ENCODE peak calls at places on chromosomes 13 and 19, in seven cellular contexts. O, J, S, T, G, X and K are unnamed samples.

GRCh38 chr13:82938644-82939043 is 943.6 kb downstream of the SLITRK1 start:
- DNase-seq in O (no peak), J (no peak), S (no peak), T (no peak), G (no peak), X (no peak), K (no peak)

GRCh38 chr13:93227280-93227905 is 786 bp downstream of the GPC6 start:
- DNase-seq in O (peak), J (peak), S (no peak), T (no peak), G (no peak), X (no peak), K (no peak)

GRCh38 chr19:4977299-4978174 is 8.6 kb downstream of the KDM4B start:
- DNase-seq in O (peak), J (peak), S (peak), T (peak), G (no peak), X (no peak), K (peak)

GRCh38 chr19:5340637-5341447 is at the start of gene PTPRS:
- DNase-seq in O (no peak), J (peak), S (no peak), T (peak), G (no peak), X (peak), K (peak)

GRCh38 chr13:40470665-40471064 is 195.8 kb downstream of the FOXO1 start:
- DNase-seq in O (no peak), J (peak), S (no peak), T (no peak), G (no peak), X (no peak), K (no peak)

GRCh38 chr13:36788276-36788675 is 30.7 kb upstream of the RFXAP start:
- DNase-seq in O (peak), J (no peak), S (no peak), T (no peak), G (no peak), X (no peak), K (no peak)

GRCh38 chr19:46198756-46199155 is 30.8 kb upstream of the IGFL1 start:
- DNase-seq in O (no peak), J (no peak), S (no peak), T (no peak), G (no peak), X (no peak), K (no peak)

GRCh38 chr19:17952041-17952976 is 14.6 kb upstream of the KCNN1 start:
- DNase-seq in O (no peak), J (no peak), S (no peak), T (no peak), G (no peak), X (no peak), K (no peak)

GRCh38 chr19:8085606-8086464 is 33.3 kb downstream of the CCL25 start:
- DNase-seq in O (no peak), J (no peak), S (no peak), T (no peak), G (no peak), X (peak), K (no peak)

GRCh38 chr19:3142292-3142670 is 6.4 kb downstream of the GNA15 start:
- DNase-seq in O (no peak), J (peak), S (no peak), T (peak), G (no peak), X (no peak), K (peak)

GRCh38 chr19:18972851-18973250 is 31.8 kb upstream of the HOMER3 start:
- DNase-seq in O (no peak), J (peak), S (no peak), T (no peak), G (no peak), X (no peak), K (no peak)

GRCh38 chr13:20209937-20210336 is 17.2 kb upstream of the GJB2 start:
- DNase-seq in O (no peak), J (no peak), S (no peak), T (no peak), G (no peak), X (no peak), K (no peak)

GRCh38 chr13:78133511-78133910 is 214.9 kb upstream of the EDNRB start:
- DNase-seq in O (no peak), J (no peak), S (no peak), T (no peak), G (no peak), X (no peak), K (no peak)

GRCh38 chr13:40161931-40162330 is 504.5 kb downstream of the FOXO1 start:
- DNase-seq in O (no peak), J (no peak), S (no peak), T (no peak), G (no peak), X (no peak), K (no peak)

GRCh38 chr13:100875392-100876043 is 200.9 kb upstream of the TMTC4 start:
- DNase-seq in O (peak), J (peak), S (peak), T (peak), G (no peak), X (no peak), K (peak)

GRCh38 chr19:47663435-47663910 is 49.7 kb upstream of the EHD2 start:
- DNase-seq in O (peak), J (peak), S (peak), T (peak), G (no peak), X (peak), K (peak)

GRCh38 chr19:39030854-39031367 is 1.4 kb downstream of the FBXO27 start:
- DNase-seq in O (no peak), J (peak), S (no peak), T (no peak), G (no peak), X (no peak), K (no peak)

GRCh38 chr19:27896091-27896490 is 1316.9 kb downstream of the UQCRFS1 start:
- DNase-seq in O (no peak), J (no peak), S (no peak), T (no peak), G (no peak), X (no peak), K (no peak)

GRCh38 chr19:3115411-3115810 is 20.4 kb upstream of the GNA15 start:
- DNase-seq in O (no peak), J (no peak), S (no peak), T (no peak), G (no peak), X (no peak), K (no peak)

GRCh38 chr13:65808061-65808460 is 1422.1 kb downstream of the PCDH9 start:
- DNase-seq in O (peak), J (peak), S (no peak), T (no peak), G (no peak), X (no peak), K (peak)

GRCh38 chr19:52638601-52639000 is 446 bp upstream of the ZNF83 start:
- DNase-seq in O (no peak), J (no peak), S (no peak), T (peak), G (peak), X (no peak), K (no peak)

GRCh38 chr19:18762125-18763023 is 28.7 kb downstream of the COMP start:
- DNase-seq in O (no peak), J (peak), S (no peak), T (no peak), G (no peak), X (peak), K (no peak)

GRCh38 chr19:33387351-33388230 is 14.1 kb downstream of the CEBPG start:
- DNase-seq in O (no peak), J (no peak), S (no peak), T (no peak), G (no peak), X (no peak), K (no peak)

GRCh38 chr13:53920916-53921315 is 892.3 kb downstream of the OLFM4 start:
- DNase-seq in O (no peak), J (no peak), S (no peak), T (no peak), G (no peak), X (no peak), K (no peak)

GRCh38 chr13:111662895-111663294 is 342.5 kb downstream of the TEX29 start:
- DNase-seq in O (no peak), J (no peak), S (no peak), T (no peak), G (no peak), X (no peak), K (no peak)

GRCh38 chr13:108120332-108120731 is 95.0 kb downstream of the LIG4 start:
- DNase-seq in O (no peak), J (no peak), S (no peak), T (no peak), G (no peak), X (no peak), K (no peak)

GRCh38 chr13:27341616-27342015 is 71.0 kb downstream of the RASL11A start:
- DNase-seq in O (no peak), J (peak), S (no peak), T (no peak), G (no peak), X (no peak), K (no peak)

GRCh38 chr19:16541526-16542044 is 652 bp downstream of the CHERP start:
- DNase-seq in O (no peak), J (peak), S (no peak), T (no peak), G (no peak), X (no peak), K (no peak)

GRCh38 chr19:38638461-38638860 is 9.0 kb upstream of the ACTN4 start:
- DNase-seq in O (no peak), J (no peak), S (no peak), T (no peak), G (no peak), X (no peak), K (no peak)

GRCh38 chr19:10797078-10797477 is 38.9 kb downstream of the TMED1 start:
- DNase-seq in O (no peak), J (no peak), S (no peak), T (no peak), G (no peak), X (no peak), K (no peak)

GRCh38 chr19:58500242-58500641 is 11.6 kb downstream of the SLC27A5 start:
- DNase-seq in O (no peak), J (no peak), S (no peak), T (no peak), G (no peak), X (no peak), K (no peak)

GRCh38 chr19:17944301-17944700 is 11.5 kb downstream of the CCDC124 start:
- DNase-seq in O (peak), J (peak), S (peak), T (peak), G (no peak), X (no peak), K (peak)

GRCh38 chr13:105329359-105329758 is 1206.1 kb downstream of the EFNB2 start:
- DNase-seq in O (no peak), J (no peak), S (no peak), T (no peak), G (no peak), X (no peak), K (no peak)

GRCh38 chr13:100809856-100810255 is 135.3 kb upstream of the TMTC4 start:
- DNase-seq in O (no peak), J (no peak), S (no peak), T (no peak), G (no peak), X (no peak), K (no peak)

GRCh38 chr13:26967119-26968038 is 204.2 kb downstream of the USP12 start:
- DNase-seq in O (no peak), J (peak), S (peak), T (peak), G (no peak), X (no peak), K (no peak)

GRCh38 chr13:33751151-33751550 is 66.8 kb upstream of the RFC3 start:
- DNase-seq in O (peak), J (peak), S (no peak), T (no peak), G (no peak), X (no peak), K (no peak)

GRCh38 chr13:60572855-60573254 is 175.8 kb downstream of the TDRD3 start:
- DNase-seq in O (no peak), J (no peak), S (no peak), T (no peak), G (no peak), X (no peak), K (no peak)

GRCh38 chr13:52695856-52696255 is 43.2 kb downstream of the SUGT1 start:
- DNase-seq in O (peak), J (peak), S (no peak), T (peak), G (no peak), X (no peak), K (peak)

GRCh38 chr13:29654807-29655547 is 59.5 kb upstream of the SLC7A1 start:
- DNase-seq in O (peak), J (peak), S (peak), T (no peak), G (no peak), X (no peak), K (no peak)

GRCh38 chr19:8449830-8450229 is 5.1 kb downstream of the HNRNPM start:
- DNase-seq in O (no peak), J (no peak), S (no peak), T (no peak), G (no peak), X (no peak), K (no peak)

GRCh38 chr19:575527-576506 is 3.4 kb downstream of the BSG start:
- DNase-seq in O (no peak), J (peak), S (no peak), T (no peak), G (no peak), X (no peak), K (no peak)
- H3K4me3 ChIP-seq in O (peak), J (peak), S (peak), T (peak), G (peak), X (peak), K (peak)

GRCh38 chr13:114027826-114028225 is 54.0 kb upstream of the C13orf46 start:
- DNase-seq in O (no peak), J (no peak), S (no peak), T (no peak), G (no peak), X (no peak), K (no peak)
- H3K4me3 ChIP-seq in O (no peak), J (no peak), S (no peak), T (no peak), G (no peak), X (no peak), K (no peak)

GRCh38 chr19:12482505-12482886 is 2.1 kb downstream of the ZNF709 start:
- DNase-seq in O (no peak), J (no peak), S (no peak), T (no peak), G (no peak), X (no peak), K (no peak)
- H3K4me3 ChIP-seq in O (no peak), J (no peak), S (no peak), T (no peak), G (no peak), X (no peak), K (no peak)

GRCh38 chr19:51123381-51124186 is 1.1 kb upstream of the SIGLEC9 start:
- DNase-seq in O (no peak), J (no peak), S (no peak), T (no peak), G (no peak), X (no peak), K (no peak)
- H3K4me3 ChIP-seq in O (no peak), J (no peak), S (no peak), T (no peak), G (no peak), X (no peak), K (no peak)

GRCh38 chr19:43578787-43579186 is 3.2 kb downstream of the PINLYP start:
- DNase-seq in O (no peak), J (no peak), S (no peak), T (no peak), G (no peak), X (no peak), K (no peak)

GRCh38 chr19:43574424-43575155 is 737 bp downstream of the XRCC1 start:
- DNase-seq in O (no peak), J (no peak), S (no peak), T (no peak), G (no peak), X (no peak), K (no peak)

GRCh38 chr19:43576479-43576878 is 878 bp downstream of the PINLYP start:
- DNase-seq in O (no peak), J (no peak), S (no peak), T (no peak), G (no peak), X (no peak), K (no peak)

GRCh38 chr19:43575156-43575950 is at the start of the genes PINLYP and XRCC1:
- DNase-seq in O (peak), J (peak), S (peak), T (peak), G (peak), X (peak), K (peak)

DNA sequence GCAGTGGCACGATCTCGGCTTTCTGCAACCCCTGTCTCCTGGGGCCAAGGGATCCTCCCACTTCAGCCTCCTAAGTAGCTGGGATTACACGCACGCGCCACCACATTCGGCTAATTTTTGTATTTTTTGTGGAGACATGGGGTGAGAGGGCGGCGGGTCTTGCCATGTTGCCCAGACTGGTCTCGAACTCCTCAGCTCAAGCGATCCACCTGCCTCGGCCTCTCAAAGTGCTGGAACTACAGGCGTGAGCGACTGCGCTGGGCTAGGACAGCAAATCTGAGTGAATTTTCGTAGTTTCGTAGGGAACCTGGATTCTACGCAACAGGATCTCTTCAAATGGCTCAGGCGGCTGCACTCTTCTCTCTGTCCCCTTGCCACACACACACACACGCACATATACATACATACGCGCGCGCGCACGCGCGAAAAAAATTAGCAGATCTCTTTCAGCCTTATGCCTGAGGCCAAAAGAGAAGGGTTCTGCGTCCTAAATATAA is 402 bp downstream of the PINLYP start:
- DNase-seq in O (no peak), J (no peak), S (no peak), T (no peak), G (no peak), X (no peak), K (no peak)
- H3K4me3 ChIP-seq in O (peak), J (peak), S (peak), T (peak), G (peak), X (peak), K (peak)

GRCh38 chr13:44432595-44432994 is 59.0 kb downstream of the SERP2 start:
- DNase-seq in O (no peak), J (peak), S (no peak), T (no peak), G (no peak), X (no peak), K (no peak)

GRCh38 chr13:44431150-44431549 is 57.5 kb downstream of the SERP2 start:
- DNase-seq in O (no peak), J (no peak), S (no peak), T (no peak), G (no peak), X (peak), K (no peak)

GRCh38 chr13:44435142-44435982 is 61.7 kb downstream of the SERP2 start:
- DNase-seq in O (peak), J (peak), S (peak), T (peak), G (peak), X (peak), K (peak)

GRCh38 chr13:44434441-44435141 is 61.0 kb downstream of the SERP2 start:
- DNase-seq in O (no peak), J (no peak), S (no peak), T (no peak), G (no peak), X (no peak), K (no peak)

DNA sequence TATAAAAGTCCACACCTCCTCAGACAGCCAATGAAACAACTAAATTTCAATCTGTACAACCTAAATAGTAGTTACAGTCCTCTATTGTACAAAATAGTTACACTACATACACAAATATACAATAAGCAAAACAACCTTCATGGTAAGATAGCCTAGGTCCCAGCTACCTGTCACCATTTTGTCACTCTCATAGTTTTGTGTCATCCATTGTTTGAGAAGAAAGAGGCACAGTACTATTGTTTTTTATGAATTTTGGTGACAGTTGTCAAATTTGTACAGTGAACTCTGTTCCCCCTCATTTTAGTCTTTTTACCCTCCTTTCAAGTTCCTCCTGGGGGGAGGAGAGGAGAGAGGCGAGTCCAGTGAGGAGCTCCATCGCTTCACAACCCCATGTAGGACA is 60.2 kb downstream of the SERP2 start:
- DNase-seq in O (no peak), J (no peak), S (no peak), T (no peak), G (no peak), X (no peak), K (no peak)
- H3K4me3 ChIP-seq in O (no peak), J (peak), S (peak), T (peak), G (peak), X (peak), K (peak)

GRCh38 chr13:91400094-91400462 is 1.7 kb downstream of the GPC5 start:
- DNase-seq in O (no peak), J (no peak), S (no peak), T (no peak), G (no peak), X (no peak), K (no peak)

GRCh38 chr13:91401916-91402315 is 3.5 kb downstream of the GPC5 start:
- DNase-seq in O (no peak), J (no peak), S (no peak), T (no peak), G (no peak), X (no peak), K (no peak)

GRCh38 chr13:91397595-91397994 is 826 bp upstream of the GPC5 start:
- DNase-seq in O (no peak), J (no peak), S (no peak), T (no peak), G (no peak), X (no peak), K (no peak)

GRCh38 chr13:91398413-91399188 is at the start of gene GPC5:
- DNase-seq in O (no peak), J (peak), S (no peak), T (no peak), G (peak), X (peak), K (peak)

DNA sequence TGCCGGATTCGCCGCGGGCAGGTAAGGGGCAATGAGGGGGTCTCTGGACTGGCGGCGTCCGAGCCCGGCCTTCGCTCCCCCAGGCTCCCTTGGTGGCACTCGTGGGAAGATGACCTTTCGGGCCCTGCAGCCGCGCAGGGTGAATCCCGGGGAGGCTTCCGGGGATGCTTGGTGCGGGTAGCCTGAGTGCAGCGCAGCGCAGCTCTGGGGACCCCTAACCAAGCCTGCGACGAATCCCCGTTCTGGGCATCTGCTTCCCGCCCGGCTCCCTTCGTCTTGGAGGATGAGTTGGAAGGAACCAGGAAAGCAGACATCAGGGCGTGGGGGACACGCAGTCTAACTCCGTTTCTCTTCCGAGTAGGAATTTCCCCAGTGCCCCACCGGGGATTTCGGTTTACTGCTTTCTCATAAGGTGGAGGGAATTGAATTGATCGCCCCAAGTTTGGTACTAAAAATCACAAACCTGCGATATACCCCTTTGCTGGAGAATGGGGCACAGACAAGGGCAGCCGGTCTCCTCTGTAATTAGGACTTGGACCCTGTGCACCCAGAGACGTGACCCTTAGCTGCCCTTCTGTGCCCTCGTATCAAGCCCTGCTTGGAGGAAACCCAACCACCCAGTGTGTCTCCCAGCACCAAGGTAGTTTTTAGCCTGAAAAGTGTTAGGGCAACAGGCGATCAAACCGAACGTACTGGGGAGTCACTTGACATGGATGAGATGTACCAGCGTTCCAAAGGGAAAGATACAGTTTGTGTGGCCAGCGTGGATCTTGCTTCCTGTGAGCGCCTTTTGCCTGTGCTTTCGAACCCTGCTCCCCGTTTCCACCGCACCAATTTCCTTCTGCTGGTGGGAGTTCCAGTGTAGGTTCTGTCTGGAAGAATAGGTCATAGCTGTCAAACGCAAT is 1.0 kb downstream of the GPC5 start:
- DNase-seq in O (no peak), J (no peak), S (no peak), T (no peak), G (no peak), X (no peak), K (no peak)
- H3K4me3 ChIP-seq in O (no peak), J (peak), S (peak), T (peak), G (peak), X (peak), K (peak)